ENCODE peak calls at places on chromosomes 4 and X, in five cellular contexts. S is HCT116, G is HepG2, U is GM12878, P is K562. E is an unnamed sample. For H3K79me2, the result is how much of the 10 kb centered on the place peaks cover.

GRCh38 chrX:141341341-141341740 is 99.0 kb upstream of the SPANXC start:
- DNase-seq in S (no peak), P (no peak), G (no peak), U (no peak), E (peak)

GRCh38 chr4:21535901-21536300 is 412.7 kb downstream of the KCNIP4 start:
- DNase-seq in P (no peak), G (no peak), U (no peak), S (no peak), E (no peak)

GRCh38 chr4:20987191-20987590 is 286.9 kb downstream of the PACRGL start:
- DNase-seq in S (no peak), U (no peak), P (no peak), G (no peak), E (no peak)

GRCh38 chrX:97797076-97797475 is 913.4 kb downstream of the RPA4 start:
- DNase-seq in P (no peak), G (no peak), U (no peak), S (no peak), E (no peak)

GRCh38 chr4:125315571-125316390 is 1.0 kb downstream of the FAT4 start:
- DNase-seq in U (no peak), S (no peak), G (peak), P (no peak), E (peak)

GRCh38 chr4:173135241-173135847 is 33.3 kb upstream of the GALNT7 start:
- DNase-seq in G (no peak), U (no peak), S (no peak), P (no peak), E (no peak)

GRCh38 chrX:136477026-136477425 is 10.7 kb upstream of the BRS3 start:
- DNase-seq in U (no peak), P (no peak), S (no peak), G (no peak), E (no peak)

GRCh38 chr4:124523816-124524215 is 188.7 kb downstream of the ANKRD50 start:
- DNase-seq in S (no peak), G (no peak), U (no peak), P (no peak), E (no peak)

GRCh38 chr4:138327334-138327733 is 85.2 kb upstream of the SLC7A11 start:
- DNase-seq in S (no peak), U (no peak), P (no peak), G (no peak), E (no peak)

GRCh38 chr4:38177792-38178665 is 217.8 kb downstream of the PTTG2 start:
- DNase-seq in S (no peak), U (no peak), G (no peak), P (peak), E (no peak)

GRCh38 chr4:47862297-47862696 is 24.4 kb upstream of the CORIN start:
- DNase-seq in G (no peak), S (no peak), U (no peak), P (no peak), E (no peak)

GRCh38 chrX:7131621-7132020 is 15.9 kb upstream of the STS start:
- DNase-seq in U (no peak), G (no peak), S (no peak), P (no peak), E (no peak)

GRCh38 chrX:7133036-7133412 is 14.5 kb upstream of the STS start:
- DNase-seq in P (peak), U (no peak), G (no peak), S (no peak), E (peak)

GRCh38 chrX:7132335-7133035 is 15.0 kb upstream of the STS start:
- DNase-seq in S (peak), G (peak), P (peak), U (no peak), E (peak)

DNA sequence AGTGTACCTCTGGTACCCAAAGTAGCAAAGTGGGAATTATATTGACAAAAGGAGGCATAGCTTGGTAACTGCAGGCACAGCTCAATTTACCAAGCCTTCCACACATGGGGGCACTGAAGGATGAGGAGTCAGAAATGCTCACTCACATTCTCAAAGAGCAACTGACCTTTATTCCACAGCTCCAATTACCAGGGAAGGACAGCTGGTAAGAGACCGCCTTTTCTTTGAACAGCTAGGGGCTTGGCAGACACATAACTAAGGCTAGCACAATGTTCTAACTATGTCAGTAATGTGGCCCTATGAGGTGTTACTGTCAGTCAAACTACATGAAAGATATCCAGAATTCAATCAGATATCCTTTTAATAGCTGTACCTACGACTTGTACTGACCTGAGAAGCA is 20.5 kb upstream of the STS start:
- DNase-seq in U (no peak), P (no peak), G (no peak), S (no peak), E (no peak)
- H3K79me2 ChIP-seq in U (under half), P (under half), G (under half), S (under half), E (under half)

GRCh38 chr4:53362093-53362492 is 3.8 kb downstream of the SCFD2 start:
- DNase-seq in U (no peak), S (no peak), P (no peak), G (no peak), E (no peak)

GRCh38 chr4:53365121-53365485 is 758 bp downstream of the SCFD2 start:
- DNase-seq in S (no peak), U (no peak), P (peak), G (peak), E (no peak)

GRCh38 chr4:53365486-53366300 is at the start of gene SCFD2:
- DNase-seq in U (peak), P (peak), G (peak), S (peak), E (peak)

GRCh38 chr4:53366301-53366716 is 448 bp upstream of the SCFD2 start:
- DNase-seq in G (no peak), P (no peak), U (no peak), S (no peak), E (no peak)

GRCh38 chr4:53364624-53365023 is 1.2 kb downstream of the SCFD2 start:
- DNase-seq in P (no peak), U (no peak), G (no peak), S (no peak), E (no peak)
- H3K9ac ChIP-seq in P (no peak), U (peak), G (peak), S (peak), E (no peak)

DNA sequence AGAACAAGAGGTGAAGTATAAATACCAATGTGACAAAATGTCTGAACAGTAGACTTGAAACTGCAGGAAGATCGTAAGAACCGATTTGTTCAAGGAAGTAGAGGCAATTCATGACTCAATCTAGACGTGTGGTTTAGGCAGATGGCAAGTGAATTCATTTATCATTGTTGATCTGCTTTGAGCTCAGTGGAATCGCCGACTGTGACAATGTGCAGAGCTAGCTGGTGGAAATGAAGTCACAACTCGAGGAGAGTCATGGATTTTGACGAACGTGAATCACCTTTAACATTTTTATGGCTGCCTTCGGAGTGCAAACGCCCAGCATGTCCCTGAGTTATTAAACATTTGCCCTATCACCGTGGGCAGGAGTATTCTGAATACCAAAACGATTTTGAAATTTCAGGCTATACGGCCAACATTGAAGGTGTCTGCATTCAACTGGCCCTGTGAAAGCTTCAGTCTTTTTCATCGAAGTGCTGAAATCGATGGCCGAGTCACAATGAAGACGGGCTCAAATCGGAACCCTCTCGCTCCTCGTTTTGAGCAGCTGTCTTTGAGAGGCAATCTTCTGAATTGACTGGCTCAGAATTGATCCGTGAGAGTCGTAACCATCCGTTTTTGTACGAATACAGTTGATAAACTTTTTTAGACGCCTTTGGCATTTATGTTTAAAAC is 689 bp upstream of the OGT start:
- DNase-seq in U (no peak), G (no peak), S (no peak), P (peak), E (peak)
- TF ChIP-seq POLR2A in U (no peak), G (no peak), S (no peak), P (no peak), E (no peak)

GRCh38 chr4:55447826-55448225 is 52.1 kb downstream of the TMEM165 start:
- DNase-seq in U (no peak), S (no peak), P (no peak), G (no peak), E (peak)
- H3K79me2 ChIP-seq in U (under half), S (under half), P (under half), G (under half), E (under half)

DNA sequence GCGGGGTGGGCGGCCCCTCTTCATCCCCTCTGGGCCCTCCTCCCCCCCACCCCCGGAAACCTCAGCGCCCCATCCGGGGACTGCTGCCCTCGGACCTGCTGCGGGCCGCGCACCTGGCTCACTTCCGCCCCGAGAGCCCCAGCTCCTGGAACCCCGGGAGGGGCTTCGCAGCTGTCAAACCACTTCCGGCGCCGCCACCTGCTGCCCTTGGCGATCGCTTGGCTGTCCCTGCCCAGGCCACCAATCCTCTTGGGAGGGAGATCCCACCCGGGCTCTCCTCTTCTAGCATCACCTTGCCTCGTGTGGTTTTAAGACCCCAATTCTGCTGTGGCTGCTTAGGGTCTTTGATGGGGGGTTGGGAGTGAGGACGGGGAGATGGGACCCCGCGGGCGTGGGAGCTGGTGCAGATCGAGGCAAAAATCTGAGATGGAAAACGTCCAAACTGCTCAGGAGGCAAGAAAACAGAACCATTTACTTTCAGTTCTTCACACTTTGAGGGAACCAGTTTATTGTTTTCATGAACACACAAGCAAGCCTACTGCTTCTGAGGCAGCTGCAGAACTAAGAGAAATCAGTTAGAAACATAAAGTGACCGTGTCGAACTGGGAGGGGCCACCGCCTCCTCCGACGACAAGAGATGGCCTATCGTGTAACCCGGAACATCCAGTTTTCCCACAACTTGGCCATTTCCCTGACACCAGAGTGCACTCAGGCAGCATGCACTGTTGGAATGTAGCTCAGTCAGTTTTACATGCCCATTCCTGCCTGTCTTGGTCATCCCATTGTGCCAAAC is 782 bp downstream of the MTMR1 start:
- DNase-seq in S (peak), U (no peak), P (peak), G (peak), E (peak)
- H3K9ac ChIP-seq in S (peak), U (peak), P (peak), G (peak), E (peak)

GRCh38 chrX:318739-319578 is at the start of gene GTPBP6:
- DNase-seq in S (peak), G (peak), U (peak), P (peak), E (peak)
- TF ChIP-seq POLR2A in S (peak), G (no peak), U (peak), P (peak), E (peak)